ENCODE peak calls at places on chromosomes 16 and 17, in five cellular contexts. Z is stomach, N is fibroblast of lung, T is thyroid gland, Q is ovary. I is an unnamed sample.

GRCh38 chr16:23324727-23325126 is 22.6 kb downstream of the SCNN1B start:
- DNase-seq in Z (peak), N (no peak), T (peak), Q (no peak), I (no peak)

GRCh38 chr16:23333962-23334361 is 31.9 kb downstream of the SCNN1B start:
- DNase-seq in Z (no peak), N (no peak), T (no peak), Q (no peak), I (no peak)

GRCh38 chr16:71676236-71676635 is 48.3 kb downstream of the PHLPP2 start:
- DNase-seq in Z (no peak), N (no peak), T (no peak), Q (no peak), I (no peak)

GRCh38 chr16:55760665-55761035 is 72.2 kb downstream of the CES1 start:
- DNase-seq in Z (no peak), N (peak), T (peak), Q (peak), I (no peak)

GRCh38 chr17:17043668-17044226 is 1.5 kb downstream of the MPRIP start:
- DNase-seq in Z (peak), N (no peak), T (peak), Q (peak), I (no peak)

GRCh38 chr17:7885357-7886226 is 3.0 kb upstream of the CHD3 start:
- DNase-seq in Z (peak), N (peak), T (peak), Q (peak), I (peak)

GRCh38 chr17:79777166-79777843 is 643 bp upstream of the CBX2 start:
- DNase-seq in Z (peak), N (peak), T (peak), Q (peak), I (peak)

GRCh38 chr16:65988019-65988418 is 378.5 kb upstream of the CDH5 start:
- DNase-seq in Z (no peak), N (no peak), T (no peak), Q (peak), I (no peak)

GRCh38 chr17:44915321-44915726 is at the start of gene GFAP:
- DNase-seq in Z (no peak), N (no peak), T (no peak), Q (no peak), I (no peak)

GRCh38 chr16:68059804-68060203 is 25.4 kb upstream of the NFATC3 start:
- DNase-seq in Z (no peak), N (no peak), T (no peak), Q (no peak), I (no peak)

GRCh38 chr17:79732804-79733691 is 2.3 kb downstream of the ENPP7 start:
- DNase-seq in Z (peak), N (no peak), T (no peak), Q (no peak), I (no peak)

GRCh38 chr17:55852734-55853133 is 101.9 kb downstream of the PCTP start:
- DNase-seq in Z (no peak), N (no peak), T (no peak), Q (no peak), I (no peak)

GRCh38 chr17:79036609-79037008 is 12.6 kb downstream of the C1QTNF1 start:
- DNase-seq in Z (no peak), N (peak), T (no peak), Q (no peak), I (no peak)

GRCh38 chr16:56807011-56807675 is 57.9 kb upstream of the SLC12A3 start:
- DNase-seq in Z (no peak), N (peak), T (no peak), Q (no peak), I (no peak)

GRCh38 chr17:72614476-72614870 is 478.0 kb downstream of the SLC39A11 start:
- DNase-seq in Z (no peak), N (no peak), T (no peak), Q (no peak), I (no peak)

GRCh38 chr16:985646-986400 is 4.3 kb downstream of the SOX8 start:
- DNase-seq in Z (no peak), N (no peak), T (no peak), Q (no peak), I (no peak)

GRCh38 chr16:87177627-87178026 is 139.6 kb downstream of the C16orf95 start:
- DNase-seq in Z (no peak), N (no peak), T (no peak), Q (no peak), I (no peak)
- TF ChIP-seq CTCF in Z (no peak), N (no peak), T (no peak), Q (no peak), I (no peak)

DNA sequence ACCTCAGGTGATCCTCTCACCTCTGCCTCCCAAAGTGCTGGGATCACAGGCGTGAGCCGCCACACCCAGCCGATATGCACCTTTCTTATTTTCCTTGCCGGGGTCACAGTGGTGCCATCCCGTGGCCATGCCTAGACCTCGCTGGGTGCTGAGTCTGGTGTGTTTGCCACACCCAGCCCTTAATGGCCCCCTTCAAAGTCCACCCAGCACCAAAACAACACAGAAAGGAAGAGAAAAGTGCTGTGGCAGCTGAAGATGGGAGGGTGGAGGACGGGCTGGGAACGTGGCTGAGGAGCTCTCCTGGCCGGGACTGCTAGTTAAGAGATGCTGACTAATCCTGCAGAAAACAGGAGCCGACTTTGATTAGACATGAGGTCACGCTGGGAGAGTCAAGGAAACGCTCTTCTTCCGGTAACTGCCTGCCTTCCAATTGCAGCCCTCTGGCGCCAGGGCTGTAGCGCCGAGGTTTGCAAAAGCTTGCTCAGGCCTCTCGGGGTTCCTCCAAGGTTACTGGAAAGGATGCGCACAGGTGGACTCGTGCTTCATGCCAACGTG is 10.9 kb downstream of the SLC43A2 start:
- DNase-seq in Z (peak), N (peak), T (no peak), Q (peak), I (no peak)
- TF ChIP-seq CTCF in Z (no peak), N (no peak), T (no peak), Q (no peak), I (no peak)

GRCh38 chr17:15029469-15029868 is 235.7 kb downstream of the PMP22 start:
- DNase-seq in Z (no peak), N (no peak), T (no peak), Q (no peak), I (no peak)
- TF ChIP-seq CTCF in Z (no peak), N (no peak), T (no peak), Q (no peak), I (no peak)

DNA sequence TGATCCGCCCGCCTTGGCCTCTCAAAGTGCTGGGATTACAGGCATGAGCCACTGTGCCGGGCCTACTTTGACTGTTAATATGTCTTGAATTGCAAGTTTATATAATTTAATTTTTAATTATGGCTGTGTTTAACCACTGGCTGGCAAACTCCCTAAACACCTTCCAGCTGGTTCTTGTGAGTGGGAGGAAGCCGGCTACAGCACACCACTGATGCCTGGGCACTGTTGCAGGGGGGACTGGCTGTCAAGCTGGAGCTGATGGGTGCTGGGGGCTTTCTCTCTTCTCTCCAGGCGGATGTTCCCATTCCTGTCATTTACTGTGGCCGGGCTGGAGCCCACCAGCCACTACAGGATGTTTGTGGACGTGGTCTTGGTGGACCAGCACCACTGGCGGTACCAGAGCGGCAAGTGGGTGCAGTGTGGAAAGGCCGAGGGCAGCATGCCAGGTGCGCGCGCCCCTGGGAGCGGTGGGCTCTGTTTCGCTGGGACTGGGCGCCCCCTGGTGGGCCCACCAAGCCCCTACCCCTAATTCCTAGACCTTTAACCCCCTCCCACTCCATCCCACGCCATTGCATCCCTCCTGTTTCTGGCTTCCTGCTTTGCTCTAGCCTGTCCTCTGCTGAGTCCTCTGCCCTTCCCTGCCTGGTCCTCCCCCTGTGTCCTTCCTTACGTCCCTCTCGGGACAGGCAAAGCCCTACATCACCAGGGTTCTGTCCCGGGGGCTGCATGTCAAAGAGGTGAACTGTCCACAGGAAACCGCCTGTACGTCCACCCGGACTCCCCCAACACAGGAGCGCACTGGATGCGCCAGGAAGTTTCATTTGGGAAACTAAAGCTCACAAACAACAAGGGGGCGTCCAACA is 9.5 kb downstream of the TBX21 start:
- DNase-seq in Z (no peak), N (no peak), T (no peak), Q (peak), I (no peak)
- TF ChIP-seq CTCF in Z (no peak), N (peak), T (no peak), Q (no peak), I (peak)

DNA sequence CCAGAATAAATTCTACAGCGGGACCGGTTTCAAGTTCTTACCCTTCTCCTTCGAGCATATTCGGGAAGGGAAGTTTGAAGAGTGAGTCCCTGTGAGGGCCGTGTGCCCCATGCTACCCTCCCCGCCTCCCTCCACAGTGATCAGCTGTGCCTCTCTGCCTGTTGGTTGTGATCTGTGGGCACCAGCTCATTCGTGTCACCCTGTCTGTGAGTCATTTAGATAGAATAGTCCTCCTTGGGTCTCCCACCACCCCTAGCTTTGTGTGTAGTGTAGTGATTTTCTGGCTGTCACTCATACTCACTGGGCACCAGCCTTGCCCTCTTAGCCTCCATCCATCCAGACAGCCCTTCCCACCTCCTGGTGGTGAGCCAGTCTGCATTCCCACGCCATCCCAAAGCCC is 15.0 kb upstream of the NAGLU start:
- DNase-seq in Z (no peak), N (no peak), T (no peak), Q (no peak), I (no peak)
- TF ChIP-seq CTCF in Z (no peak), N (no peak), T (no peak), Q (no peak), I (no peak)

GRCh38 chr17:82105882-82106696 is 8.1 kb upstream of the FASN start:
- DNase-seq in Z (peak), N (peak), T (peak), Q (peak), I (peak)
- TF ChIP-seq CTCF in Z (no peak), N (peak), T (no peak), Q (no peak), I (peak)

GRCh38 chr16:87707097-87707496 is 58.7 kb downstream of the KLHDC4 start:
- DNase-seq in Z (no peak), N (no peak), T (no peak), Q (no peak), I (no peak)
- TF ChIP-seq CTCF in Z (no peak), N (no peak), T (no peak), Q (no peak), I (no peak)